ENCODE peak calls at places on chromosome 10, in ten cellular contexts. X is stimulated activated CD8-positive, alpha-beta memory T cell treated with anti-CD3 and anti-CD28 coated beads, Interleukin-2, amount 100 ng/mL, for 1 hour; V is T follicular helper cell; M is C1 segment of cervical spinal cord; L is effector memory CD8-positive, alpha-beta T cell; E is stimulated activated CD4-positive, alpha-beta T cell treated with anti-CD3 and anti-CD28 coated beads, Interleukin-15, amount 100 ng/mL, for 24 hours; B is MM.1S; T is pulmonary artery endothelial cell; O is A172; A is AG09309. Z is an unnamed sample.

GRCh38 chr10:46284286-46285229 is 2.2 kb upstream of the ANTXRL start:
- DNase-seq in X (peak), V (peak), M (peak), L (peak), E (peak), B (peak), T (no peak), O (peak), A (no peak), Z (peak)

GRCh38 chr10:120495226-120495625 is 38.2 kb downstream of the PLPP4 start:
- DNase-seq in X (no peak), V (no peak), M (no peak), L (no peak), E (no peak), B (no peak), T (no peak), O (peak), A (no peak), Z (no peak)

GRCh38 chr10:98172495-98172894 is 38.0 kb downstream of the R3HCC1L start:
- DNase-seq in X (no peak), V (no peak), M (no peak), L (no peak), E (no peak), B (no peak), T (no peak), O (no peak), A (no peak), Z (no peak)

GRCh38 chr10:61871487-61871886 is 30.0 kb upstream of the ARID5B start:
- DNase-seq in X (no peak), V (no peak), M (no peak), L (no peak), E (no peak), B (no peak), T (no peak), O (no peak), A (no peak), Z (no peak)

GRCh38 chr10:126017961-126018560 is 121.7 kb downstream of the FANK1 start:
- DNase-seq in X (no peak), V (no peak), M (no peak), L (no peak), E (no peak), B (no peak), T (no peak), O (no peak), A (peak), Z (peak)

GRCh38 chr10:131207584-131208532 is 103.7 kb downstream of the TCERG1L start:
- DNase-seq in X (no peak), V (no peak), M (no peak), L (no peak), E (no peak), B (no peak), T (no peak), O (no peak), A (no peak), Z (no peak)

GRCh38 chr10:63257784-63258183 is 124.7 kb downstream of the NRBF2 start:
- DNase-seq in X (no peak), V (no peak), M (no peak), L (no peak), E (no peak), B (no peak), T (no peak), O (no peak), A (no peak), Z (no peak)

GRCh38 chr10:97072851-97073665 is 112.7 kb downstream of the SLIT1 start:
- DNase-seq in X (peak), V (peak), M (peak), L (peak), E (peak), B (peak), T (peak), O (peak), A (peak), Z (peak)

GRCh38 chr10:59698326-59698725 is 11.3 kb downstream of the SLC16A9 start:
- DNase-seq in X (no peak), V (no peak), M (peak), L (no peak), E (no peak), B (no peak), T (no peak), O (no peak), A (no peak), Z (no peak)

GRCh38 chr10:127915324-127915723 is 8.4 kb downstream of the PTPRE start:
- DNase-seq in X (no peak), V (no peak), M (no peak), L (no peak), E (no peak), B (no peak), T (no peak), O (no peak), A (no peak), Z (no peak)

GRCh38 chr10:128643658-128644057 is 517.4 kb upstream of the MKI67 start:
- DNase-seq in X (no peak), V (no peak), M (no peak), L (no peak), E (no peak), B (no peak), T (no peak), O (no peak), A (no peak), Z (no peak)

GRCh38 chr10:104045151-104046089 is 40.3 kb downstream of the COL17A1 start:
- DNase-seq in X (no peak), V (no peak), M (peak), L (no peak), E (peak), B (peak), T (peak), O (peak), A (peak), Z (peak)

GRCh38 chr10:70223728-70224127 is 9.5 kb downstream of the PPA1 start:
- DNase-seq in X (no peak), V (no peak), M (no peak), L (no peak), E (no peak), B (no peak), T (no peak), O (no peak), A (no peak), Z (no peak)

GRCh38 chr10:22148956-22149355 is 68.9 kb downstream of the EBLN1 start:
- DNase-seq in X (no peak), V (no peak), M (no peak), L (no peak), E (no peak), B (no peak), T (peak), O (peak), A (no peak), Z (peak)

Z was measured in cardiac muscle cell.